ENCODE peak calls at places on chromosomes 1 and 21, in six cellular contexts. O is body of pancreas, F is ovary, B is pancreas, H is osteoblast, C is right lobe of liver. I is an unnamed sample.

GRCh38 chr1:40818264-40818961 is 34.8 kb downstream of the KCNQ4 start:
- DNase-seq in O (peak; percentile 75), F (peak; percentile 52), B (peak; percentile 70), H (peak; percentile 88), C (peak; percentile 77), I (peak; percentile 50)

GRCh38 chr1:21383785-21384401 is 56.0 kb upstream of the NBPF3 start:
- DNase-seq in O (no peak), F (no peak), B (no peak), H (no peak), C (no peak), I (peak; percentile 12)

GRCh38 chr1:233389169-233389568 is 61.6 kb downstream of the MAP3K21 start:
- DNase-seq in O (no peak), F (no peak), B (no peak), H (no peak), C (no peak), I (no peak)

GRCh38 chr1:210883821-210884220 is 250.1 kb downstream of the KCNH1 start:
- DNase-seq in O (no peak), F (no peak), B (no peak), H (peak; percentile 41), C (no peak), I (no peak)

GRCh38 chr21:38756746-38757145 is 49.0 kb upstream of the ETS2 start:
- DNase-seq in O (no peak), F (no peak), B (no peak), H (peak; percentile 87), C (no peak), I (peak; percentile 56)

GRCh38 chr1:67134692-67135091 is at the start of gene C1orf141:
- DNase-seq in O (peak; percentile 21), F (peak; percentile 23), B (no peak), H (no peak), C (no peak), I (peak; percentile 46)

GRCh38 chr1:41672641-41673313 is 188.3 kb upstream of the EDN2 start:
- DNase-seq in O (no peak), F (no peak), B (no peak), H (no peak), C (no peak), I (peak; percentile 39)

GRCh38 chr1:54867717-54868057 is 19.3 kb downstream of the DHCR24 start:
- DNase-seq in O (no peak), F (no peak), B (no peak), H (no peak), C (peak; percentile 66), I (no peak)

GRCh38 chr1:176791911-176792310 is 328.9 kb downstream of the PAPPA2 start:
- DNase-seq in O (no peak), F (no peak), B (no peak), H (no peak), C (no peak), I (no peak)

GRCh38 chr1:241343956-241344355 is 13.0 kb downstream of the RGS7 start:
- DNase-seq in O (no peak), F (no peak), B (no peak), H (no peak), C (no peak), I (no peak)

GRCh38 chr1:56502700-56503245 is 76.6 kb downstream of the PLPP3 start:
- DNase-seq in O (no peak), F (no peak), B (no peak), H (peak; percentile 85), C (no peak), I (peak; percentile 43)

GRCh38 chr1:42937141-42937696 is 21.4 kb downstream of the SLC2A1 start:
- DNase-seq in O (no peak), F (no peak), B (peak; percentile 26), H (peak; percentile 50), C (no peak), I (peak; percentile 52)

GRCh38 chr1:53401815-53402745 is 57.1 kb upstream of the DMRTB1 start:
- DNase-seq in O (no peak), F (no peak), B (peak; percentile 35), H (no peak), C (no peak), I (no peak)

GRCh38 chr1:234613128-234613875 is 3.3 kb upstream of the IRF2BP2 start:
- DNase-seq in O (peak; percentile 51), F (no peak), B (no peak), H (no peak), C (no peak), I (peak; percentile 95)

GRCh38 chr1:183278736-183279591 is 92.9 kb downstream of the LAMC2 start:
- DNase-seq in O (no peak), F (no peak), B (no peak), H (peak; percentile 92), C (no peak), I (peak; percentile 72)

GRCh38 chr1:94322696-94323095 is 85.3 kb upstream of the ARHGAP29 start:
- DNase-seq in O (no peak), F (no peak), B (no peak), H (no peak), C (no peak), I (no peak)

GRCh38 chr1:183270541-183271141 is 84.6 kb downstream of the LAMC2 start:
- DNase-seq in O (no peak), F (no peak), B (no peak), H (peak; percentile 91), C (no peak), I (peak; percentile 86)

GRCh38 chr1:161970633-161971032 is 53.0 kb downstream of the OLFML2B start:
- DNase-seq in O (no peak), F (no peak), B (no peak), H (peak; percentile 47), C (no peak), I (no peak)

GRCh38 chr1:233025156-233025555 is 74.7 kb downstream of the NTPCR start:
- DNase-seq in O (peak; percentile 63), F (no peak), B (no peak), H (peak; percentile 48), C (peak; percentile 60), I (peak; percentile 41)

GRCh38 chr1:108661030-108661609 is at the start of gene HENMT1:
- DNase-seq in O (peak; percentile 48), F (peak; percentile 78), B (peak; percentile 72), H (peak; percentile 93), C (peak; percentile 73), I (peak; percentile 38)

GRCh38 chr21:35511298-35512162 is 462.4 kb upstream of the RUNX1 start:
- DNase-seq in O (no peak), F (no peak), B (no peak), H (peak; percentile 83), C (no peak), I (no peak)

GRCh38 chr1:100404816-100405215 is 52.5 kb downstream of the CDC14A start:
- DNase-seq in O (no peak), F (no peak), B (no peak), H (peak; percentile 66), C (no peak), I (no peak)

GRCh38 chr1:10947691-10948462 is 64.6 kb upstream of the TARDBP start:
- DNase-seq in O (no peak), F (no peak), B (no peak), H (peak; percentile 81), C (no peak), I (no peak)

GRCh38 chr1:227268943-227269342 is 49.3 kb downstream of the CDC42BPA start:
- DNase-seq in O (no peak), F (no peak), B (no peak), H (no peak), C (no peak), I (no peak)

GRCh38 chr1:51567653-51568052 is 48.6 kb upstream of the EPS15 start:
- DNase-seq in O (peak; percentile 17), F (no peak), B (no peak), H (peak; percentile 77), C (no peak), I (peak; percentile 82)

GRCh38 chr1:184210048-184210447 is 158.5 kb downstream of the TSEN15 start:
- DNase-seq in O (peak; percentile 26), F (no peak), B (no peak), H (peak; percentile 44), C (no peak), I (peak; percentile 51)

GRCh38 chr1:55420021-55420420 is 204.9 kb upstream of the USP24 start:
- DNase-seq in O (no peak), F (no peak), B (no peak), H (no peak), C (no peak), I (no peak)

GRCh38 chr1:15578921-15579682 is 5.7 kb downstream of the AGMAT start:
- DNase-seq in O (no peak), F (no peak), B (no peak), H (no peak), C (no peak), I (no peak)

GRCh38 chr21:43201491-43201890 is 32.7 kb downstream of the CRYAA start:
- DNase-seq in O (no peak), F (no peak), B (no peak), H (peak; percentile 75), C (no peak), I (no peak)
- H3K9me3 ChIP-seq in O (no peaks in the 10 kb centered on the region), F (no peaks in the 10 kb centered on the region), B (no peaks in the 10 kb centered on the region), H (peaks cover 4% of the 10 kb centered on the region), C (no peaks in the 10 kb centered on the region), I (no peaks in the 10 kb centered on the region)

GRCh38 chr1:63739452-63739851 is 34.4 kb upstream of the ROR1 start:
- DNase-seq in O (no peak), F (no peak), B (no peak), H (no peak), C (no peak), I (no peak)
- TF ChIP-seq CTCF in O (no peak), F (no peak), B (no peak), H (no peak), C (no peak), I (no peak)

DNA sequence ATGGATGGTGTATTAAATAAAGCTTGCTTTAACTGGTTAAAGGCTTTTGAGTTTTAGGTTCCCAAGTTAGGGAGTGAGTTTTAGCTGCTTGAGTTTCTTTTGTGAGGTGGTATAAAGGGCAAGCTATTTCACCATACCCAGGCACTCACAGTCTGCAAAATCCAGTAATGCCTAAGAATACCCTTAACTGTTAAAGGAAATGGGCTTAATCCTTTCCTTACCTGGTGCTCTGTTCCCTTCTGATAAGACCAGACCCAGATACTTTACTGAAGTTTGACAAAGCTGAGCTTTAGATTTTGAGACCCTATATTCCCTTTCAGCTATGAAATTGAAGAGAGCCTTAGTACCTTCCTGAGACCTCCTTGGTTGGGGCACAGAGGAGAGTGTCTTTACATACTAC is 30.3 kb downstream of the MSTO1 start:
- DNase-seq in O (no peak), F (no peak), B (no peak), H (no peak), C (no peak), I (no peak)
- H3K9me3 ChIP-seq in O (no peaks in the 10 kb centered on the region), F (no peaks in the 10 kb centered on the region), B (no peaks in the 10 kb centered on the region), H (peaks cover 4% of the 10 kb centered on the region), C (no peaks in the 10 kb centered on the region), I (peaks cover 2% of the 10 kb centered on the region)

DNA sequence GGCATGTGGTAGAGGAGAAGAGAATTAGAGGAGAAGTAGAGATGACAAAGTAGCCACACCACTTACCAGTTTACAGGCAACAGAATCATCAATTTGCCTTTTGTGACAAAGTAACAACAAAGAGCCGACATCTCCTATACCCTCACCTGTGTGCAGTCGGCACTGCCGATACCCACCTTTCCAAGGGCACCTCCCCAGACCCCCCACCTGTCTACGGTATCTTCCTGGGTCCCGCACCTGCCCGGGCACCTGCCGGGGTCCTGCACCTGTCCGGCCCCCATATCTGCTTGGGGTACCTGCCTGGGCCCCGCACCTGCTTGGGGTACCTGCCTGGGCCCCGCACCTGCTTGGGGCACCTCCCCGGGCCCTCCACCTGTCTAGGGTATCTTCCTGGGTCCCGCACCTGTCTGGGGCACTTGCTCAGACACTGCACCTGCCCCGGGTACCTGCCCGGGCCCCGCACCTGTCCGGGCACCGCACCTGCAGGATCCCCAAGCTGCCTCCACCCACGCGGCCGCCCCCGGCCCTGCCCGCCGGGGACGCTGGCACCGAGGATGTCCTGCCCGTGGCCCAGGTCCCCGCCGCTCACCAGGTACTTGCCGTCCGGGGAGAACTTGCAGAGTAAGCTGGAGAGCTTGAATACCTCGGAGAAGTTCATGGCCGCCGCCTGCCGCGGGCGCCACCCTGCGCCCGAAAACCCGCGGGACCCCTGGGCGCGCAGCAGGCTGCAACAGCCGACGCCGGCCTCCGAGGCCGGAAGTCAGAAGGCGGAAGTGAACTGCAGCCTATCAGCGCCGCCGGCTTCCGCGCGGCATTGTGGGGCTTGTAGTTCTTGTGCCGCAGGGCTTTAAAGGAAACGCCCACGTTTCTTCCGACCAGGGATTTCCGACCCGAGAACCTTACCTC is at the start of gene WRAP73:
- DNase-seq in O (peak; percentile 92), F (peak; percentile 86), B (peak; percentile 90), H (peak; percentile 100), C (peak; percentile 90), I (peak; percentile 95)
- TF ChIP-seq CTCF in O (no peak), F (no peak), B (no peak), H (peak; percentile 20), C (no peak), I (peak; percentile 28)